ENCODE peak calls at places on chromosome 2, in four cellular contexts. L is K562, M is H1, Z is PC-3. K is an unnamed sample. For H3K4me1, the result is how much of the 10 kb centered on the place peaks cover.

GRCh38 chr2:62292190-62292589 is 96.3 kb downstream of the B3GNT2 start:
- DNase-seq in M (no peak), Z (no peak), L (no peak), K (no peak)

GRCh38 chr2:25460261-25460905 is 118.7 kb upstream of the DNMT3A start:
- DNase-seq in L (no peak), M (no peak), Z (no peak), K (no peak)

GRCh38 chr2:47173986-47174730 is 19.1 kb upstream of the STPG4 start:
- DNase-seq in L (no peak), M (no peak), Z (no peak), K (no peak)

GRCh38 chr2:182866095-182866460 is 359 bp downstream of the FRZB start:
- DNase-seq in L (no peak), Z (no peak), M (peak), K (no peak)

GRCh38 chr2:161844845-161845244 is 220.6 kb downstream of the SLC4A10 start:
- DNase-seq in L (no peak), Z (peak), M (no peak), K (no peak)

GRCh38 chr2:1482981-1483380 is 69.7 kb downstream of the TPO start:
- DNase-seq in M (no peak), L (no peak), Z (no peak), K (no peak)

GRCh38 chr2:189191766-189192165 is 12.2 kb upstream of the COL5A2 start:
- DNase-seq in M (no peak), Z (peak), L (no peak), K (no peak)

GRCh38 chr2:26162963-26163362 is 9.9 kb upstream of the GAREM2 start:
- DNase-seq in L (no peak), M (no peak), Z (no peak), K (no peak)

GRCh38 chr2:7269993-7270392 is 352.8 kb downstream of the RNF144A start:
- DNase-seq in Z (no peak), M (no peak), L (no peak), K (no peak)

GRCh38 chr2:169827272-169828140 is at the start of gene UBR3:
- DNase-seq in L (peak), Z (peak), M (peak), K (peak)

GRCh38 chr2:127170021-127170420 is 50.1 kb downstream of the CYP27C1 start:
- DNase-seq in M (peak), L (no peak), Z (no peak), K (no peak)

GRCh38 chr2:40361478-40361877 is 90.4 kb downstream of the SLC8A1 start:
- DNase-seq in M (no peak), L (no peak), Z (no peak), K (no peak)

GRCh38 chr2:240664622-240665021 is 18.1 kb downstream of the AQP12B start:
- DNase-seq in Z (no peak), M (no peak), L (no peak), K (no peak)

GRCh38 chr2:236679906-236680305 is 110.3 kb downstream of the ACKR3 start:
- DNase-seq in L (no peak), Z (peak), M (no peak), K (no peak)

GRCh38 chr2:191665286-191665685 is 12.7 kb upstream of the NABP1 start:
- DNase-seq in M (no peak), L (no peak), Z (peak), K (no peak)

GRCh38 chr2:43171789-43172188 is 54.6 kb downstream of the ZFP36L2 start:
- DNase-seq in M (no peak), L (peak), Z (peak), K (no peak)

GRCh38 chr2:231667096-231667427 is 41.3 kb upstream of the PTMA start:
- DNase-seq in L (no peak), M (no peak), Z (no peak), K (no peak)
- H3K4me1 ChIP-seq in L (half or more), M (under half), Z (under half), K (under half)

GRCh38 chr2:160399880-160400279 is 93.7 kb downstream of the RBMS1 start:
- DNase-seq in L (no peak), Z (no peak), M (no peak), K (no peak)

GRCh38 chr2:160394153-160394552 is 99.5 kb downstream of the RBMS1 start:
- DNase-seq in M (no peak), L (no peak), Z (no peak), K (no peak)

GRCh38 chr2:160402498-160402897 is 91.1 kb downstream of the RBMS1 start:
- DNase-seq in Z (no peak), M (no peak), L (no peak), K (no peak)

GRCh38 chr2:160401895-160402294 is 91.7 kb downstream of the RBMS1 start:
- DNase-seq in M (no peak), Z (no peak), L (no peak), K (no peak)

GRCh38 chr2:160397530-160397865 is 96.1 kb downstream of the RBMS1 start:
- DNase-seq in M (no peak), L (no peak), Z (peak), K (no peak)
- H3K4me1 ChIP-seq in M (under half), L (under half), Z (half or more), K (under half)

GRCh38 chr2:201126308-201127127 is 10.6 kb downstream of the CFLAR start:
- DNase-seq in M (no peak), Z (no peak), L (no peak), K (no peak)
- H3K4me1 ChIP-seq in M (under half), Z (under half), L (under half), K (under half)

GRCh38 chr2:101714098-101714497 is 16.6 kb downstream of the MAP4K4 start:
- DNase-seq in Z (no peak), M (no peak), L (no peak), K (no peak)
- H3K4me1 ChIP-seq in Z (under half), M (under half), L (under half), K (under half)

GRCh38 chr2:73233932-73234832 is at the start of gene CCT7:
- DNase-seq in L (peak), M (peak), Z (peak), K (peak)
- H3K4me1 ChIP-seq in L (under half), M (under half), Z (under half), K (under half)

GRCh38 chr2:42032796-42033195 is 15.0 kb upstream of the PKDCC start:
- DNase-seq in L (no peak), Z (no peak), M (no peak), K (no peak)
- H3K4me1 ChIP-seq in L (under half), Z (under half), M (under half), K (under half)

DNA sequence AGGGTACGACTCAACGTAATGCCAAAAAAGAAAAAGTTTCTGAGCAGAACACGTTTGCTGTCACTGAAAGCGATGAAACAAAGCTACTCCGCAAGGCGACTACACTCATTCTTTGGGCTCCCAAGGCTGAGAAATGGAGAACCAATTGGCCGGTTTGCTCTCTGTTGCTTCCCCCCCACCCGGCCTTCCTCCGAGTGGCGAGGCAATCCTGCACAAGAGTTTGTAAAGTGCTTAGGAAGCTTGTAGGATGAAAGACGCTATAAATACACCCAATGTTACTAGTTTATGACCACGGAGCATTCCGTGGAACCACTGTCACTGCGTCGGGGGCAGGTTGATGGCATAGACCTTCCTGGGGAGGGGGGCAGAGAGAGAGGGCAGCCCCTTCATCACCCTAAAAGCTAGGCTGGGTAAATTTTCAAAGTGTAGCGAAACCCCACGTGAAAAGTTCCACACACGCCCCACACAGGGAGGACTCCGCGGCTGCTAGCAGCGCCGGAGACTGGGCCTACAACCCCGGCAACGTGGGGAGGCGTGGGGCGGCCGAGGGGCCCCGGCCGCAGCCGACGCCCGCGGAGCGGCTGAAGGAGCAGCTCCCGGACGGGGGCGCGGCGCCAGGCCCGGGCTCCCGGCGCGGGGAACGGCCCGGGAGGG is 925 bp downstream of the CUL3 start:
- DNase-seq in Z (peak), M (no peak), L (no peak), K (no peak)
- H3K4me1 ChIP-seq in Z (under half), M (under half), L (under half), K (under half)

GRCh38 chr2:128441341-128442052 is 122.8 kb upstream of the HS6ST1 start:
- DNase-seq in Z (no peak), M (peak), L (no peak), K (no peak)
- H3K4me1 ChIP-seq in Z (under half), M (under half), L (under half), K (under half)

GRCh38 chr2:203037026-203037425 is 22.4 kb downstream of the NBEAL1 start:
- DNase-seq in L (no peak), Z (no peak), M (no peak), K (no peak)

GRCh38 chr2:203033395-203033794 is 18.7 kb downstream of the NBEAL1 start:
- DNase-seq in M (no peak), Z (no peak), L (no peak), K (no peak)

GRCh38 chr2:203038586-203038985 is 23.9 kb downstream of the NBEAL1 start:
- DNase-seq in Z (no peak), M (no peak), L (no peak), K (no peak)

GRCh38 chr2:203030991-203031390 is 16.3 kb downstream of the NBEAL1 start:
- DNase-seq in M (no peak), Z (no peak), L (no peak), K (no peak)

DNA sequence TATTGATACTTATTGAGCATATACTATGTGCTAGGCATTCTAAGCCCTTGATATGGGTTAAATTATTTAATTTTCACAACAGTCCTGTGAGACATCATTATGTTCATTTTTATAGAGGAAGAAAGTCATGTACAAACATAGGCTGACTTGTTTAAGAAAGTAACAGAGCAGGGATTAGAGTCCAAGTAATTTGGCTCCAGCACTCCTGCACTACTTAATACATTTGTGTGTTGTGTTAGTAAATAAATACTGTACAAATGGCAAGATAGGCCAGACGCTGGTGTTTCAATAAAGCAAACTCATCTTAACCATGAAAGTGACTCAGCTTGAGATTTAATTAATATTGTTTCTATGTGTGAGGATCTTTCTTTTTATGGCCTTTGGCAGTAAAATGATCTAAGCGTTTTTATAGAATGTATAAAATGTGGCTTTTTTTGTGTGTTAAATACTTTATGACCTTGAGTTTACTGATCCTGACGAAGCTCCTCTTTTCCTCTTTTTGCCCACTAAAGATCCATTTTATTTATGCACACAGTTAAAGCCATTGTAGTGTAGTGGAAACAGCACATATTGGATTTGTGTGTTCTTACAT is 21.3 kb downstream of the NBEAL1 start:
- DNase-seq in Z (no peak), M (no peak), L (no peak), K (no peak)
- H3K4me1 ChIP-seq in Z (under half), M (under half), L (under half), K (half or more)

K was measured in ascending aorta.